ENCODE peak calls at places on chromosomes 7 and 10, in eight cellular contexts. V is T-helper 2 cell; E is NCI-H1417; X is stimulated activated CD8-positive, alpha-beta memory T cell treated with anti-CD3 and anti-CD28 coated beads, Interleukin-15, amount 100 ng/mL, for 1 hour; P is AG04450; Y is Caki2; U is fibroblast of villous mesenchyme; I is T1000. M is an unnamed sample.

GRCh38 chr7:102874166-102874829 is 38.5 kb upstream of the LRRC17 start:
- DNase-seq in V (no peak), E (no peak), X (no peak), P (peak; percentile 74), Y (peak; percentile 78), U (peak; percentile 75), I (no peak), M (no peak)

GRCh38 chr7:73303546-73303945 is 5.1 kb downstream of the NSUN5 start:
- DNase-seq in V (no peak), E (no peak), X (no peak), P (no peak), Y (no peak), U (no peak), I (no peak), M (no peak)

GRCh38 chr10:100167521-100168312 is 18.1 kb downstream of the ERLIN1 start:
- DNase-seq in V (no peak), E (no peak), X (no peak), P (no peak), Y (no peak), U (peak; percentile 53), I (no peak), M (no peak)

GRCh38 chr10:127918570-127918969 is 11.7 kb downstream of the PTPRE start:
- DNase-seq in V (no peak), E (no peak), X (no peak), P (no peak), Y (no peak), U (no peak), I (no peak), M (no peak)

GRCh38 chr7:155787171-155787851 is 25.0 kb downstream of the SHH start:
- DNase-seq in V (no peak), E (no peak), X (no peak), P (no peak), Y (no peak), U (peak; percentile 42), I (no peak), M (no peak)

GRCh38 chr10:2658780-2659179 is 408.6 kb upstream of the PFKP start:
- DNase-seq in V (no peak), E (no peak), X (no peak), P (no peak), Y (no peak), U (no peak), I (no peak), M (no peak)

GRCh38 chr10:70254795-70255328 is 21.6 kb upstream of the PPA1 start:
- DNase-seq in V (no peak), E (no peak), X (no peak), P (no peak), Y (no peak), U (no peak), I (no peak), M (no peak)

GRCh38 chr7:9391221-9391620 is 957.8 kb downstream of the NXPH1 start:
- DNase-seq in V (no peak), E (no peak), X (no peak), P (no peak), Y (no peak), U (peak; percentile 0), I (no peak), M (no peak)

GRCh38 chr10:124722812-124723783 is 21.1 kb downstream of the FAM53B start:
- DNase-seq in V (peak; percentile 56), E (no peak), X (no peak), P (no peak), Y (no peak), U (no peak), I (no peak), M (peak; percentile 66)

GRCh38 chr7:66503551-66504031 is 125.1 kb upstream of the KCTD7 start:
- DNase-seq in V (no peak), E (no peak), X (no peak), P (no peak), Y (no peak), U (no peak), I (no peak), M (no peak)

GRCh38 chr10:72525277-72525676 is 100.6 kb downstream of the MICU1 start:
- DNase-seq in V (no peak), E (no peak), X (no peak), P (no peak), Y (peak; percentile 66), U (peak; percentile 31), I (no peak), M (no peak)

GRCh38 chr7:138752568-138753518 is 45.0 kb upstream of the TMEM213 start:
- DNase-seq in V (peak; percentile 97), E (no peak), X (peak; percentile 82), P (no peak), Y (peak; percentile 99), U (no peak), I (no peak), M (peak; percentile 79)

GRCh38 chr7:2719007-2719406 is 31.0 kb downstream of the AMZ1 start:
- DNase-seq in V (peak; percentile 44), E (no peak), X (peak; percentile 38), P (no peak), Y (no peak), U (no peak), I (no peak), M (peak; percentile 60)

GRCh38 chr10:110335314-110336064 is 30.8 kb upstream of the SMNDC1 start:
- DNase-seq in V (no peak), E (no peak), X (no peak), P (no peak), Y (no peak), U (no peak), I (no peak), M (no peak)

GRCh38 chr10:49634053-49634660 is 20.3 kb downstream of the CHAT start:
- DNase-seq in V (no peak), E (no peak), X (no peak), P (no peak), Y (no peak), U (no peak), I (no peak), M (no peak)

GRCh38 chr10:3785849-3786290 is 861 bp upstream of the KLF6 start:
- DNase-seq in V (no peak), E (no peak), X (no peak), P (no peak), Y (peak; percentile 56), U (peak; percentile 60), I (no peak), M (peak; percentile 54)

GRCh38 chr7:146115665-146116451 is 743 bp upstream of the CNTNAP2 start:
- DNase-seq in V (no peak), E (peak; percentile 57), X (no peak), P (no peak), Y (peak; percentile 85), U (peak; percentile 1), I (peak; percentile 70), M (no peak)

GRCh38 chr7:148723846-148724245 is 25.1 kb downstream of the CUL1 start:
- DNase-seq in V (no peak), E (no peak), X (no peak), P (no peak), Y (no peak), U (peak; percentile 28), I (no peak), M (no peak)

GRCh38 chr10:21406595-21407218 is 118.8 kb downstream of the SKIDA1 start:
- DNase-seq in V (no peak), E (no peak), X (no peak), P (no peak), Y (no peak), U (peak; percentile 49), I (no peak), M (no peak)

GRCh38 chr7:1767524-1767923 is 97.4 kb downstream of the ELFN1 start:
- DNase-seq in V (no peak), E (no peak), X (no peak), P (no peak), Y (no peak), U (no peak), I (no peak), M (no peak)

GRCh38 chr7:56023500-56023899 is 27.7 kb downstream of the PSPH start:
- DNase-seq in V (no peak), E (no peak), X (no peak), P (no peak), Y (no peak), U (no peak), I (no peak), M (no peak)

M was measured in natural killer cell.